ENCODE peak calls at places on chromosome 22, in ten cellular contexts. One of them, this sample, is unnamed.

GRCh38 chr22:44721206-44721605 is 19.2 kb downstream of the PRR5 start:
- DNase-seq in upper lobe of left lung: no peak
- DNase-seq in sigmoid colon: no peak
- DNase-seq in H1: no peak
- DNase-seq in K562: no peak
- DNase-seq in prostate gland: no peak
- DNase-seq in HL-60: no peak
- DNase-seq in HCT116: no peak
- DNase-seq in suprapubic skin: no peak
- DNase-seq in stomach: no peak
- DNase-seq in this sample: no peak

GRCh38 chr22:37604875-37605274 is 3.8 kb upstream of the GGA1 start:
- DNase-seq in HCT116: no peak
- DNase-seq in upper lobe of left lung: no peak
- DNase-seq in sigmoid colon: no peak
- DNase-seq in HL-60: no peak
- DNase-seq in H1: no peak
- DNase-seq in prostate gland: no peak
- DNase-seq in K562: no peak
- DNase-seq in suprapubic skin: no peak
- DNase-seq in stomach: no peak
- DNase-seq in this sample: no peak

GRCh38 chr22:35192121-35192918 is 65.0 kb upstream of the HMGXB4 start:
- DNase-seq in stomach: no peak
- DNase-seq in sigmoid colon: no peak
- DNase-seq in HCT116: no peak
- DNase-seq in HL-60: no peak
- DNase-seq in prostate gland: no peak
- DNase-seq in suprapubic skin: no peak
- DNase-seq in K562: no peak
- DNase-seq in upper lobe of left lung: no peak
- DNase-seq in H1: no peak
- DNase-seq in this sample: no peak

GRCh38 chr22:36365020-36365411 is 22.8 kb downstream of the MYH9 start:
- DNase-seq in suprapubic skin: no peak
- DNase-seq in stomach: peak
- DNase-seq in K562: peak
- DNase-seq in upper lobe of left lung: no peak
- DNase-seq in H1: no peak
- DNase-seq in sigmoid colon: peak
- DNase-seq in HL-60: no peak
- DNase-seq in HCT116: peak
- DNase-seq in prostate gland: no peak
- DNase-seq in this sample: peak

GRCh38 chr22:44190381-44190976 is 9.8 kb downstream of the PARVG start:
- DNase-seq in sigmoid colon: peak
- DNase-seq in prostate gland: no peak
- DNase-seq in K562: no peak
- DNase-seq in H1: no peak
- DNase-seq in upper lobe of left lung: peak
- DNase-seq in stomach: no peak
- DNase-seq in HL-60: no peak
- DNase-seq in suprapubic skin: no peak
- DNase-seq in HCT116: no peak
- DNase-seq in this sample: no peak

GRCh38 chr22:46982635-46983034 is 220.2 kb downstream of the TBC1D22A start:
- DNase-seq in HL-60: no peak
- DNase-seq in K562: no peak
- DNase-seq in upper lobe of left lung: no peak
- DNase-seq in H1: no peak
- DNase-seq in suprapubic skin: no peak
- DNase-seq in sigmoid colon: no peak
- DNase-seq in stomach: no peak
- DNase-seq in HCT116: no peak
- DNase-seq in prostate gland: no peak
- DNase-seq in this sample: no peak

GRCh38 chr22:45227645-45228400 is 12.9 kb downstream of the KIAA0930 start:
- DNase-seq in HCT116: no peak
- DNase-seq in prostate gland: no peak
- DNase-seq in K562: no peak
- DNase-seq in HL-60: peak
- DNase-seq in sigmoid colon: no peak
- DNase-seq in H1: no peak
- DNase-seq in stomach: no peak
- DNase-seq in upper lobe of left lung: no peak
- DNase-seq in suprapubic skin: no peak
- DNase-seq in this sample: peak

GRCh38 chr22:36352775-36353507 is 34.8 kb downstream of the MYH9 start:
- DNase-seq in prostate gland: peak
- DNase-seq in K562: no peak
- DNase-seq in sigmoid colon: no peak
- DNase-seq in HL-60: no peak
- DNase-seq in upper lobe of left lung: no peak
- DNase-seq in HCT116: no peak
- DNase-seq in suprapubic skin: no peak
- DNase-seq in stomach: peak
- DNase-seq in H1: no peak
- DNase-seq in this sample: no peak

GRCh38 chr22:48564995-48565394 is 1262.7 kb downstream of the BRD1 start:
- DNase-seq in HL-60: no peak
- DNase-seq in HCT116: no peak
- DNase-seq in upper lobe of left lung: peak
- DNase-seq in suprapubic skin: no peak
- DNase-seq in sigmoid colon: no peak
- DNase-seq in H1: no peak
- DNase-seq in K562: no peak
- DNase-seq in prostate gland: no peak
- DNase-seq in stomach: no peak
- DNase-seq in this sample: no peak

GRCh38 chr22:49042066-49042465 is 785.6 kb downstream of the BRD1 start:
- DNase-seq in upper lobe of left lung: no peak
- DNase-seq in H1: no peak
- DNase-seq in sigmoid colon: no peak
- DNase-seq in stomach: no peak
- DNase-seq in HCT116: no peak
- DNase-seq in HL-60: no peak
- DNase-seq in K562: no peak
- DNase-seq in suprapubic skin: no peak
- DNase-seq in prostate gland: no peak
- DNase-seq in this sample: no peak

GRCh38 chr22:32979606-32980005 is 78.6 kb downstream of the SYN3 start:
- DNase-seq in prostate gland: no peak
- DNase-seq in suprapubic skin: no peak
- DNase-seq in HL-60: no peak
- DNase-seq in K562: no peak
- DNase-seq in upper lobe of left lung: no peak
- DNase-seq in stomach: no peak
- DNase-seq in HCT116: no peak
- DNase-seq in sigmoid colon: no peak
- DNase-seq in H1: no peak
- DNase-seq in this sample: no peak

GRCh38 chr22:22070371-22070824 is 87.8 kb upstream of the TOP3B start:
- DNase-seq in prostate gland: no peak
- DNase-seq in suprapubic skin: no peak
- DNase-seq in HL-60: peak
- DNase-seq in stomach: no peak
- DNase-seq in H1: no peak
- DNase-seq in upper lobe of left lung: no peak
- DNase-seq in HCT116: no peak
- DNase-seq in sigmoid colon: no peak
- DNase-seq in K562: no peak
- DNase-seq in this sample: no peak

GRCh38 chr22:22769434-22770279 is 118.0 kb upstream of the IGLL5 start:
- DNase-seq in H1: no peak
- DNase-seq in HL-60: no peak
- DNase-seq in sigmoid colon: no peak
- DNase-seq in upper lobe of left lung: no peak
- DNase-seq in stomach: no peak
- DNase-seq in K562: no peak
- DNase-seq in prostate gland: no peak
- DNase-seq in suprapubic skin: no peak
- DNase-seq in HCT116: no peak
- DNase-seq in this sample: no peak

GRCh38 chr22:35212020-35212419 is 45.3 kb upstream of the HMGXB4 start:
- DNase-seq in K562: peak
- DNase-seq in HL-60: no peak
- DNase-seq in H1: no peak
- DNase-seq in HCT116: no peak
- DNase-seq in stomach: peak
- DNase-seq in prostate gland: peak
- DNase-seq in sigmoid colon: no peak
- DNase-seq in suprapubic skin: no peak
- DNase-seq in upper lobe of left lung: no peak
- DNase-seq in this sample: no peak

GRCh38 chr22:31340765-31341247 is 5.3 kb downstream of the PATZ1 start:
- DNase-seq in H1: no peak
- DNase-seq in HCT116: no peak
- DNase-seq in sigmoid colon: no peak
- DNase-seq in stomach: no peak
- DNase-seq in prostate gland: no peak
- DNase-seq in suprapubic skin: no peak
- DNase-seq in K562: no peak
- DNase-seq in HL-60: no peak
- DNase-seq in upper lobe of left lung: no peak
- DNase-seq in this sample: no peak

GRCh38 chr22:45376703-45377102 is 36.7 kb downstream of the SMC1B start:
- DNase-seq in upper lobe of left lung: no peak
- DNase-seq in prostate gland: no peak
- DNase-seq in sigmoid colon: peak
- DNase-seq in stomach: no peak
- DNase-seq in K562: no peak
- DNase-seq in H1: no peak
- DNase-seq in HL-60: peak
- DNase-seq in suprapubic skin: no peak
- DNase-seq in HCT116: no peak
- DNase-seq in this sample: peak

GRCh38 chr22:30890689-30891442 is 77.7 kb downstream of the MORC2 start:
- DNase-seq in K562: peak
- DNase-seq in suprapubic skin: peak
- DNase-seq in HL-60: no peak
- DNase-seq in H1: no peak
- DNase-seq in sigmoid colon: peak
- DNase-seq in upper lobe of left lung: no peak
- DNase-seq in stomach: peak
- DNase-seq in HCT116: peak
- DNase-seq in prostate gland: no peak
- DNase-seq in this sample: peak

GRCh38 chr22:29216873-29217666 is 11.4 kb downstream of the EMID1 start:
- DNase-seq in prostate gland: no peak
- DNase-seq in sigmoid colon: peak
- DNase-seq in HL-60: peak
- DNase-seq in suprapubic skin: no peak
- DNase-seq in upper lobe of left lung: peak
- DNase-seq in HCT116: no peak
- DNase-seq in H1: no peak
- DNase-seq in stomach: no peak
- DNase-seq in K562: no peak
- DNase-seq in this sample: no peak

GRCh38 chr22:30028731-30029130 is 51.5 kb upstream of the HORMAD2 start:
- DNase-seq in HL-60: no peak
- DNase-seq in H1: no peak
- DNase-seq in K562: no peak
- DNase-seq in prostate gland: no peak
- DNase-seq in HCT116: no peak
- DNase-seq in upper lobe of left lung: no peak
- DNase-seq in sigmoid colon: no peak
- DNase-seq in suprapubic skin: no peak
- DNase-seq in stomach: no peak
- DNase-seq in this sample: no peak

GRCh38 chr22:38802671-38803121 is 8.8 kb upstream of the DNAL4 start:
- DNase-seq in HCT116: peak
- DNase-seq in upper lobe of left lung: no peak
- DNase-seq in H1: no peak
- DNase-seq in suprapubic skin: no peak
- DNase-seq in HL-60: no peak
- DNase-seq in K562: no peak
- DNase-seq in stomach: peak
- DNase-seq in sigmoid colon: peak
- DNase-seq in prostate gland: peak
- DNase-seq in this sample: peak
- H3K4me3 ChIP-seq in HCT116: no peak
- H3K4me3 ChIP-seq in upper lobe of left lung: no peak
- H3K4me3 ChIP-seq in H1: peak
- H3K4me3 ChIP-seq in suprapubic skin: no peak
- H3K4me3 ChIP-seq in HL-60: no peak
- H3K4me3 ChIP-seq in K562: no peak
- H3K4me3 ChIP-seq in stomach: no peak
- H3K4me3 ChIP-seq in sigmoid colon: no peak
- H3K4me3 ChIP-seq in prostate gland: no peak
- H3K4me3 ChIP-seq in this sample: no peak

GRCh38 chr22:27212617-27213177 is 555.3 kb downstream of the MIAT start:
- DNase-seq in prostate gland: peak
- DNase-seq in H1: no peak
- DNase-seq in stomach: no peak
- DNase-seq in upper lobe of left lung: no peak
- DNase-seq in HCT116: no peak
- DNase-seq in HL-60: no peak
- DNase-seq in sigmoid colon: peak
- DNase-seq in suprapubic skin: peak
- DNase-seq in K562: no peak
- DNase-seq in this sample: peak
- TF ChIP-seq POLR2AphosphoS5 in prostate gland: peak
- TF ChIP-seq POLR2AphosphoS5 in H1: no peak
- TF ChIP-seq POLR2AphosphoS5 in stomach: peak
- TF ChIP-seq POLR2AphosphoS5 in upper lobe of left lung: peak
- TF ChIP-seq POLR2AphosphoS5 in HCT116: no peak
- TF ChIP-seq POLR2AphosphoS5 in HL-60: no peak
- TF ChIP-seq POLR2AphosphoS5 in sigmoid colon: peak
- TF ChIP-seq POLR2AphosphoS5 in suprapubic skin: peak
- TF ChIP-seq POLR2AphosphoS5 in K562: no peak
- TF ChIP-seq POLR2AphosphoS5 in this sample: peak

DNA sequence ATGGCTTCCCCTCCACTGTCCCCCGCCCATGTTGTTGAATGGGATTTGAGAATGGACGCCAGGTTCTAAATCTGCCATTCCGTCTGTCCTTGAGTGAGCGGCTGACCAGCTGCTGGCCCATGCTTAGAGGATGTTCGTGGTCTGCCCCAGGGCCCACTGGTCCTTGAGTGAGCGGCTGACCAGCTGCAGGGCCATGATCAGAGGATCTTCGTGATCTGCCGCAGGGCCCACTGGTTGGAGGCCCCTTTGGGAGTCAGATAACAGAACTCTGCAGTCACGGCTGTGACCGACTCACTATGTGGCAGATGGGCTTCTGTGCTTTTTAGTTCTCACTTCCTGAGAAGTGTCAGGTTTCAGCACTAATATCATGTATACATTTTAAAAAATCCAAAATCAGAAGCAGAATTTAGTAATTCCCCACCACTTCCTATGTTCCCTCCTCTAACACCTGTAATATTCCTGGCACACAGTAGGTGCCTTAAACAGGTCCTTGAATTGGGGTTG is 54.1 kb downstream of the MICAL3 start:
- DNase-seq in sigmoid colon: no peak
- DNase-seq in H1: no peak
- DNase-seq in K562: peak
- DNase-seq in upper lobe of left lung: no peak
- DNase-seq in HCT116: no peak
- DNase-seq in HL-60: no peak
- DNase-seq in suprapubic skin: no peak
- DNase-seq in prostate gland: no peak
- DNase-seq in stomach: no peak
- DNase-seq in this sample: no peak
- H3K4me3 ChIP-seq in sigmoid colon: no peak
- H3K4me3 ChIP-seq in H1: no peak
- H3K4me3 ChIP-seq in K562: no peak
- H3K4me3 ChIP-seq in upper lobe of left lung: no peak
- H3K4me3 ChIP-seq in HCT116: no peak
- H3K4me3 ChIP-seq in HL-60: no peak
- H3K4me3 ChIP-seq in suprapubic skin: no peak
- H3K4me3 ChIP-seq in prostate gland: no peak
- H3K4me3 ChIP-seq in stomach: no peak
- H3K4me3 ChIP-seq in this sample: no peak

GRCh38 chr22:23896523-23897186 is 2.5 kb downstream of the MIF start:
- DNase-seq in suprapubic skin: no peak
- DNase-seq in stomach: no peak
- DNase-seq in sigmoid colon: peak
- DNase-seq in HL-60: no peak
- DNase-seq in upper lobe of left lung: peak
- DNase-seq in HCT116: no peak
- DNase-seq in H1: no peak
- DNase-seq in prostate gland: no peak
- DNase-seq in K562: no peak
- DNase-seq in this sample: no peak
- TF ChIP-seq POLR2AphosphoS5 in suprapubic skin: no peak
- TF ChIP-seq POLR2AphosphoS5 in stomach: no peak
- TF ChIP-seq POLR2AphosphoS5 in sigmoid colon: no peak
- TF ChIP-seq POLR2AphosphoS5 in HL-60: peak
- TF ChIP-seq POLR2AphosphoS5 in upper lobe of left lung: no peak
- TF ChIP-seq POLR2AphosphoS5 in HCT116: peak
- TF ChIP-seq POLR2AphosphoS5 in H1: no peak
- TF ChIP-seq POLR2AphosphoS5 in prostate gland: no peak
- TF ChIP-seq POLR2AphosphoS5 in K562: peak
- TF ChIP-seq POLR2AphosphoS5 in this sample: no peak